ENCODE peak calls at places on chromosomes 6 and 20, in six cellular contexts. A, P, Q, U, R and B are unnamed samples. For H3K4me1, the result is how much of the 10 kb centered on the place peaks cover.

GRCh38 chr6:147506704-147507114 is 1.8 kb upstream of the SAMD5 start:
- DNase-seq in A (peak), P (peak), Q (peak), U (peak), R (peak), B (peak)

GRCh38 chr20:59125909-59126308 is 37.7 kb upstream of the ZNF831 start:
- DNase-seq in A (no peak), P (no peak), Q (no peak), U (no peak), R (no peak), B (no peak)

GRCh38 chr20:56411759-56412472 is at the start of gene CASS4:
- DNase-seq in A (no peak), P (no peak), Q (no peak), U (no peak), R (peak), B (peak)

GRCh38 chr20:17555106-17555505 is 14.8 kb upstream of the DSTN start:
- DNase-seq in A (no peak), P (no peak), Q (no peak), U (no peak), R (no peak), B (no peak)

GRCh38 chr6:14275493-14275851 is 157.9 kb downstream of the CD83 start:
- DNase-seq in A (no peak), P (no peak), Q (no peak), U (no peak), R (peak), B (no peak)

GRCh38 chr6:29676981-29677601 is 3.9 kb downstream of the ZFP57 start:
- DNase-seq in A (peak), P (no peak), Q (peak), U (no peak), R (no peak), B (no peak)

GRCh38 chr6:140105857-140106256 is 731.4 kb upstream of the CITED2 start:
- DNase-seq in A (no peak), P (no peak), Q (peak), U (no peak), R (no peak), B (peak)

GRCh38 chr6:85186546-85187170 is 263.2 kb upstream of the NT5E start:
- DNase-seq in A (no peak), P (no peak), Q (no peak), U (no peak), R (no peak), B (no peak)

GRCh38 chr6:136717297-136717990 is 74.8 kb downstream of the MAP3K5 start:
- DNase-seq in A (no peak), P (no peak), Q (no peak), U (no peak), R (peak), B (no peak)

GRCh38 chr20:45365444-45365970 is 2.6 kb downstream of the SYS1 start:
- DNase-seq in A (no peak), P (no peak), Q (no peak), U (no peak), R (no peak), B (peak)

GRCh38 chr20:20796766-20797415 is 84.4 kb upstream of the RALGAPA2 start:
- DNase-seq in A (no peak), P (no peak), Q (no peak), U (no peak), R (no peak), B (no peak)

GRCh38 chr6:9140861-9141534 is 705.7 kb upstream of the SLC35B3 start:
- DNase-seq in A (no peak), P (no peak), Q (no peak), U (no peak), R (no peak), B (no peak)

GRCh38 chr20:62489186-62489939 is 13.6 kb upstream of the GATA5 start:
- DNase-seq in A (peak), P (no peak), Q (no peak), U (no peak), R (no peak), B (peak)

GRCh38 chr6:11217360-11218076 is 14.9 kb downstream of the NEDD9 start:
- DNase-seq in A (no peak), P (no peak), Q (no peak), U (no peak), R (no peak), B (peak)

GRCh38 chr6:169370666-169371343 is 117.2 kb upstream of the THBS2 start:
- DNase-seq in A (no peak), P (no peak), Q (no peak), U (no peak), R (peak), B (no peak)

GRCh38 chr6:2448826-2449571 is 203.6 kb upstream of the GMDS start:
- DNase-seq in A (peak), P (no peak), Q (peak), U (no peak), R (peak), B (peak)

GRCh38 chr6:19836799-19837510 is at the start of gene ID4:
- DNase-seq in A (peak), P (peak), Q (peak), U (peak), R (peak), B (peak)

GRCh38 chr20:25244976-25245375 is 2.9 kb upstream of the PYGB start:
- DNase-seq in A (no peak), P (no peak), Q (no peak), U (no peak), R (no peak), B (no peak)

GRCh38 chr6:20328266-20328946 is 73.3 kb upstream of the E2F3 start:
- DNase-seq in A (no peak), P (no peak), Q (peak), U (no peak), R (no peak), B (no peak)

GRCh38 chr20:61288331-61288784 is 36.3 kb downstream of the CDH4 start:
- DNase-seq in A (no peak), P (no peak), Q (no peak), U (no peak), R (no peak), B (no peak)

GRCh38 chr6:119077643-119078448 is 618 bp downstream of the FAM184A start:
- DNase-seq in A (peak), P (peak), Q (peak), U (peak), R (no peak), B (peak)

GRCh38 chr6:42784739-42785498 is 3.1 kb downstream of the BICRAL start:
- DNase-seq in A (no peak), P (no peak), Q (no peak), U (no peak), R (no peak), B (no peak)

GRCh38 chr20:59015812-59016711 is 3.2 kb upstream of the TUBB1 start:
- DNase-seq in A (no peak), P (no peak), Q (peak), U (no peak), R (no peak), B (no peak)

GRCh38 chr6:129683606-129684322 is 26.2 kb downstream of the ARHGAP18 start:
- DNase-seq in A (peak), P (peak), Q (no peak), U (peak), R (peak), B (peak)

GRCh38 chr6:29965873-29966601 is 23.7 kb downstream of the HLA-A start:
- DNase-seq in A (peak), P (peak), Q (peak), U (peak), R (peak), B (peak)

GRCh38 chr6:137297887-137298286 is 78.7 kb upstream of the IFNGR1 start:
- DNase-seq in A (no peak), P (no peak), Q (peak), U (no peak), R (peak), B (no peak)

GRCh38 chr6:121435444-121436069 is at the start of gene GJA1:
- DNase-seq in A (no peak), P (no peak), Q (peak), U (peak), R (peak), B (peak)

GRCh38 chr6:149563928-149564325 is 2.2 kb upstream of the GINM1 start:
- DNase-seq in A (no peak), P (no peak), Q (no peak), U (no peak), R (no peak), B (no peak)

GRCh38 chr20:58407966-58408557 is 19.0 kb downstream of the VAPB start:
- DNase-seq in A (no peak), P (no peak), Q (no peak), U (no peak), R (no peak), B (no peak)

GRCh38 chr6:51552400-51552799 is 535.0 kb downstream of the PKHD1 start:
- DNase-seq in A (no peak), P (no peak), Q (no peak), U (no peak), R (no peak), B (no peak)

GRCh38 chr20:26135325-26136110 is 438.9 kb upstream of the ZNF337 start:
- DNase-seq in A (no peak), P (no peak), Q (no peak), U (no peak), R (no peak), B (no peak)

GRCh38 chr20:63402860-63403220 is 41.7 kb upstream of the CHRNA4 start:
- DNase-seq in A (no peak), P (no peak), Q (no peak), U (no peak), R (no peak), B (no peak)

GRCh38 chr6:127570739-127571389 is 6.1 kb upstream of the C6orf58 start:
- DNase-seq in A (no peak), P (no peak), Q (no peak), U (no peak), R (no peak), B (no peak)

GRCh38 chr20:16125810-16126209 is 447.4 kb downstream of the KIF16B start:
- DNase-seq in A (no peak), P (no peak), Q (no peak), U (no peak), R (no peak), B (no peak)

GRCh38 chr6:118551063-118551672 is 3.1 kb downstream of the PLN start:
- DNase-seq in A (peak), P (no peak), Q (peak), U (no peak), R (peak), B (no peak)

GRCh38 chr20:50733644-50734349 is 2.4 kb downstream of the PARD6B start:
- DNase-seq in A (no peak), P (no peak), Q (no peak), U (no peak), R (no peak), B (no peak)

GRCh38 chr20:50731930-50732690 is 730 bp downstream of the PARD6B start:
- DNase-seq in A (no peak), P (no peak), Q (peak), U (no peak), R (no peak), B (peak)

GRCh38 chr20:50737352-50737751 is 6.0 kb downstream of the PARD6B start:
- DNase-seq in A (no peak), P (no peak), Q (peak), U (no peak), R (no peak), B (no peak)

GRCh38 chr20:50735813-50736212 is 4.4 kb downstream of the PARD6B start:
- DNase-seq in A (no peak), P (no peak), Q (no peak), U (no peak), R (no peak), B (no peak)

DNA sequence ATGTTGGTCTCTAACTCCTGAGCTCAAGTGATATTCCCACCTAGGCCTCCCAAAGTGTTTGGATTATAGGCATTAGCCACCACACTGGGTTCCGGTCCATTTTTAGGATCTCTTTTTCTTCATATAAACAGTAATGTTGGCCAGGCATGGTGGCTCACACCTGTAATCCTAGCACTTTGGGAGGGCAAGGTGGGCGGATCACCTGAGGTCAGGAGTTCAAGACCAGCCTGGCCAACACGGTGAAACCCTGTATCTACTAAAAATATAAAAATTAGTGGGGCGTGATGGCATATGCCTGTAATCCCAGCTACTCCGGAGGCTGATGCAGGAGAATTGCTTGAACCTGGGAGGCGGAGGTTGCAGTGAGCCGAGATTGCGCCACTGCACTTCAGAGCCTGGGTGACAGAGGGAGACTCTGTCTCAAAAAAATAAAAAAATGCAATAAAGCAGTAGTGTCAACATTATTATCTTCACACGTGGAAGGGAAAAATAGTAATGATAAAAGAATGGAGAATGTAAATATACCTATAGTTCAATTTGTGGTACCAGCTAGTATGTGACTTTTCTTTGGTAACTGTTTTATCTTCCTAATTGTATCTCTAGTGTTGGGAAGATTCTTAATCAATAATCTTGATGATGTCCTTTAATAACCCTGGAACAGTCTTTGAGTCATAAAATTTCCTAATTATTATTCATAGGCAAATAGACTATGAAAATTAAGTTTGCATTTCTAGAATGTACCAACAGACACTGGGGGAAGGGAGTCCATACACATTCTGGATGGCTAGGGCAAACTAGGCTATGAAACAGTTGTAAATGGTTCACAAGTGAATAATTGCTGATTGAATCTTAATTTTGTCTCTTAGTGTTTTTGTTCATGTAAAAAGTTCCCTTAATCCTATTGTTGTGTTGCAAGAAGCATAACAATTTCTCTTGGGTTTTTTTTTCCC is 3.6 kb downstream of the PARD6B start:
- DNase-seq in A (no peak), P (no peak), Q (no peak), U (no peak), R (no peak), B (no peak)
- H3K4me1 ChIP-seq in A (half or more), P (under half), Q (under half), U (under half), R (under half), B (under half)

GRCh38 chr6:37021356-37022129 is 16.1 kb downstream of the FGD2 start:
- DNase-seq in A (peak), P (no peak), Q (peak), U (no peak), R (no peak), B (no peak)
- H3K27ac ChIP-seq in A (peak), P (no peak), Q (no peak), U (no peak), R (no peak), B (no peak)

GRCh38 chr20:52971498-52972189 is 514 bp upstream of the TSHZ2 start:
- DNase-seq in A (no peak), P (no peak), Q (no peak), U (no peak), R (no peak), B (peak)
- TF ChIP-seq CTCF in A (no peak), P (no peak), Q (no peak), U (no peak), R (no peak), B (no peak)

GRCh38 chr20:21968486-21968885 is 263.0 kb downstream of the PAX1 start:
- DNase-seq in A (no peak), P (no peak), Q (no peak), U (no peak), R (no peak), B (no peak)
- H3K4me1 ChIP-seq in A (under half), P (under half), Q (under half), U (under half), R (under half), B (under half)

GRCh38 chr6:49634811-49635159 is 1.9 kb downstream of the RHAG start:
- DNase-seq in A (no peak), P (no peak), Q (no peak), U (no peak), R (no peak), B (no peak)

GRCh38 chr6:49637333-49637698 is 677 bp upstream of the RHAG start:
- DNase-seq in A (no peak), P (no peak), Q (no peak), U (no peak), R (no peak), B (no peak)

GRCh38 chr6:49636368-49637332 is at the start of gene RHAG:
- DNase-seq in A (no peak), P (no peak), Q (no peak), U (no peak), R (no peak), B (no peak)

GRCh38 chr6:49632712-49633111 is 3.9 kb downstream of the RHAG start:
- DNase-seq in A (no peak), P (no peak), Q (no peak), U (no peak), R (no peak), B (no peak)

DNA sequence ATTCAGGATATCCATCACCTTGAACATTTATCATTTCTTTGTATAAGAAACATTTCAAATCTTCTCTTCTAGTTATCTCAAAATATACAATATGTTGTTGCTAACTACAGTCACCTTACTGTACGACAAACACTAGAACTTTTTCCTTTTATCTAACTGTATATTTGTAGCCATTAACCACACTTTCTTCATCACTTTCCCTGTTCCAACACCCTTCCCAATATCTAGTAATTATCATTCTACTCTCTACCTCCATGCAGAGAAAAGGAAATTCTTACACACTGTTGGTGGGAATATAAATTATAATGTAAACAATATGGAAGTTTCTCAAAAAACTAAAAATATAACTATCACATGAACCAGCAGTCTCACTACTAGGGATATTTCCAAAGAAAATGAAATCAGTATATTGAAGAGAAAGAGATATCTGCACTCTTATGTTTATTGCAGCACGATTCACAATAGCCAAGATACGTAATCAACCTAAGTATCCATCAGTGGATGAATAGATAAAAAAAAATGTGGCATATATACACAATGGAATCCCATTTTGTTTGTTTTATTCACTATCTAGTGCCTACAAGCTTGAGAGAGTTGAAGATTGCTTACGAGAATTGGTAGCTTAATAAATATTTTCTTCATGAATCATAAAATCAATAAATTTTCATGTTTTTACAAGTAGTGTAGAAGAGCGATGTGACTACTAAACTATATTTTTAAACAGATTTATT is 2.4 kb downstream of the RHAG start:
- DNase-seq in A (no peak), P (no peak), Q (no peak), U (no peak), R (no peak), B (no peak)
- H3K27ac ChIP-seq in A (no peak), P (no peak), Q (no peak), U (no peak), R (no peak), B (no peak)

GRCh38 chr6:18392346-18392877 is 5.3 kb downstream of the RNF144B start:
- DNase-seq in A (no peak), P (no peak), Q (no peak), U (no peak), R (no peak), B (no peak)
- TF ChIP-seq CTCF in A (no peak), P (no peak), Q (no peak), U (peak), R (no peak), B (no peak)

GRCh38 chr20:1467355-1468116 is 887 bp upstream of the NSFL1C start:
- DNase-seq in A (no peak), P (peak), Q (no peak), U (peak), R (no peak), B (peak)
- H3K4me1 ChIP-seq in A (under half), P (half or more), Q (under half), U (under half), R (under half), B (half or more)

DNA sequence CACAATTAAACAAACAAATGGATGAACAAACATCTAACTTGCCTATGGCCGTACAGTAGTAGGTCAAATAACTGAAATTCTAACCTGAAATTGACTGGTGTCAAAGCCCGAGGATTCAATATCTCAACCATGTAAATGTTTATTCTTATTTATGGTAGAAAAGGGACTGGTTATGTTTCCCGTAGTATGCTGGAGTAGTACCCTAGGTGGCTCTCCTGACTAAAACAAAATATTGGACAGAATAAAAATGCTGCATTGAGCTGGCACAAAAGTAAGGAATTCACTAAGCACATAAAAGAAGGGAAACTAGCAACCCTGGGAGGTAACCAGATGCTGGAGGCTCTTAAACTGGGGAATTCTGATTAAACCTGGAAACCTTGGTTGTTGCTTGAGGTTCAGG is 117.1 kb upstream of the PREP start:
- DNase-seq in A (no peak), P (no peak), Q (no peak), U (no peak), R (no peak), B (no peak)
- H3K27ac ChIP-seq in A (no peak), P (no peak), Q (no peak), U (no peak), R (no peak), B (no peak)